ENCODE peak calls at places on chromosomes 13 and 19, in six cellular contexts. One of them, this sample, is unnamed.
A peak's percentile ranks its signal among the peaks of the same experiment; 100 is the strongest.

GRCh38 chr13:38399540-38399939 is 49.9 kb downstream of the UFM1 start:
- DNase-seq in CD8-positive, alpha-beta T cell: no peak
- DNase-seq in GM12864: no peak
- DNase-seq in fibroblast of pulmonary artery: no peak
- DNase-seq in esophagus squamous epithelium: no peak
- DNase-seq in tibial artery: no peak
- DNase-seq in this sample: no peak

GRCh38 chr19:45296365-45296764 is 26.3 kb downstream of the CKM start:
- DNase-seq in GM12864: no peak
- DNase-seq in CD8-positive, alpha-beta T cell: no peak
- DNase-seq in esophagus squamous epithelium: no peak
- DNase-seq in tibial artery: no peak
- DNase-seq in fibroblast of pulmonary artery: no peak
- DNase-seq in this sample: no peak

GRCh38 chr19:17719730-17720486 is 628 bp downstream of the MAP1S start:
- DNase-seq in esophagus squamous epithelium: no peak
- DNase-seq in GM12864: no peak
- DNase-seq in fibroblast of pulmonary artery: no peak
- DNase-seq in CD8-positive, alpha-beta T cell: peak; percentile 43
- DNase-seq in tibial artery: no peak
- DNase-seq in this sample: no peak

GRCh38 chr13:113766035-113766800 is 7.2 kb downstream of the TMEM255B start:
- DNase-seq in tibial artery: peak; percentile 65
- DNase-seq in fibroblast of pulmonary artery: no peak
- DNase-seq in CD8-positive, alpha-beta T cell: no peak
- DNase-seq in esophagus squamous epithelium: no peak
- DNase-seq in GM12864: no peak
- DNase-seq in this sample: no peak

GRCh38 chr13:40772765-40773473 is 1.9 kb upstream of the MRPS31 start:
- DNase-seq in GM12864: no peak
- DNase-seq in tibial artery: no peak
- DNase-seq in fibroblast of pulmonary artery: no peak
- DNase-seq in esophagus squamous epithelium: no peak
- DNase-seq in CD8-positive, alpha-beta T cell: no peak
- DNase-seq in this sample: no peak

GRCh38 chr13:110366733-110367132 is 59.6 kb downstream of the COL4A2 start:
- DNase-seq in fibroblast of pulmonary artery: no peak
- DNase-seq in tibial artery: no peak
- DNase-seq in CD8-positive, alpha-beta T cell: no peak
- DNase-seq in esophagus squamous epithelium: no peak
- DNase-seq in GM12864: no peak
- DNase-seq in this sample: no peak

GRCh38 chr19:49555600-49556411 is 24.6 kb downstream of the NOSIP start:
- DNase-seq in esophagus squamous epithelium: no peak
- DNase-seq in tibial artery: peak; percentile 69
- DNase-seq in CD8-positive, alpha-beta T cell: peak; percentile 76
- DNase-seq in fibroblast of pulmonary artery: peak; percentile 29
- DNase-seq in GM12864: no peak
- DNase-seq in this sample: no peak

GRCh38 chr19:38360351-38360750 is 14.0 kb upstream of the PSMD8 start:
- DNase-seq in esophagus squamous epithelium: no peak
- DNase-seq in fibroblast of pulmonary artery: no peak
- DNase-seq in GM12864: no peak
- DNase-seq in CD8-positive, alpha-beta T cell: no peak
- DNase-seq in tibial artery: no peak
- DNase-seq in this sample: no peak

GRCh38 chr13:106385669-106386068 is 149.8 kb downstream of the EFNB2 start:
- DNase-seq in CD8-positive, alpha-beta T cell: no peak
- DNase-seq in GM12864: no peak
- DNase-seq in tibial artery: no peak
- DNase-seq in fibroblast of pulmonary artery: no peak
- DNase-seq in esophagus squamous epithelium: no peak
- DNase-seq in this sample: no peak

GRCh38 chr13:108961542-108962125 is 332.2 kb downstream of the MYO16 start:
- DNase-seq in CD8-positive, alpha-beta T cell: peak; percentile 8
- DNase-seq in GM12864: no peak
- DNase-seq in tibial artery: no peak
- DNase-seq in fibroblast of pulmonary artery: peak; percentile 71
- DNase-seq in esophagus squamous epithelium: no peak
- DNase-seq in this sample: peak; percentile 8

GRCh38 chr19:35643255-35644205 is 2.0 kb downstream of the ETV2 start:
- DNase-seq in fibroblast of pulmonary artery: peak; percentile 79
- DNase-seq in GM12864: peak; percentile 64
- DNase-seq in tibial artery: peak; percentile 87
- DNase-seq in esophagus squamous epithelium: peak; percentile 42
- DNase-seq in CD8-positive, alpha-beta T cell: peak; percentile 75
- DNase-seq in this sample: peak; percentile 95

GRCh38 chr19:46613525-46613924 is 11.4 kb downstream of the PTGIR start:
- DNase-seq in GM12864: no peak
- DNase-seq in esophagus squamous epithelium: no peak
- DNase-seq in fibroblast of pulmonary artery: no peak
- DNase-seq in tibial artery: peak; percentile 68
- DNase-seq in CD8-positive, alpha-beta T cell: no peak
- DNase-seq in this sample: no peak

GRCh38 chr13:28568286-28568685 is 73.4 kb upstream of the FLT1 start:
- DNase-seq in tibial artery: no peak
- DNase-seq in CD8-positive, alpha-beta T cell: no peak
- DNase-seq in fibroblast of pulmonary artery: peak; percentile 71
- DNase-seq in GM12864: no peak
- DNase-seq in esophagus squamous epithelium: no peak
- DNase-seq in this sample: peak; percentile 19

GRCh38 chr19:16301999-16302694 is 22.5 kb upstream of the KLF2 start:
- DNase-seq in CD8-positive, alpha-beta T cell: no peak
- DNase-seq in tibial artery: no peak
- DNase-seq in esophagus squamous epithelium: no peak
- DNase-seq in GM12864: no peak
- DNase-seq in fibroblast of pulmonary artery: peak; percentile 39
- DNase-seq in this sample: peak; percentile 64

GRCh38 chr13:36282818-36283432 is 14.7 kb downstream of the CCDC169 start:
- DNase-seq in CD8-positive, alpha-beta T cell: no peak
- DNase-seq in fibroblast of pulmonary artery: peak; percentile 71
- DNase-seq in esophagus squamous epithelium: no peak
- DNase-seq in tibial artery: no peak
- DNase-seq in GM12864: no peak
- DNase-seq in this sample: no peak

GRCh38 chr13:92719868-92720267 is 506.7 kb upstream of the GPC6 start:
- DNase-seq in esophagus squamous epithelium: no peak
- DNase-seq in CD8-positive, alpha-beta T cell: no peak
- DNase-seq in tibial artery: no peak
- DNase-seq in GM12864: no peak
- DNase-seq in fibroblast of pulmonary artery: no peak
- DNase-seq in this sample: no peak

GRCh38 chr19:55519461-55520311 is 17.2 kb downstream of the SBK2 start:
- DNase-seq in fibroblast of pulmonary artery: peak; percentile 72
- DNase-seq in GM12864: no peak
- DNase-seq in esophagus squamous epithelium: no peak
- DNase-seq in CD8-positive, alpha-beta T cell: no peak
- DNase-seq in tibial artery: no peak
- DNase-seq in this sample: no peak

GRCh38 chr19:40521276-40521675 is 54.5 kb downstream of the SPTBN4 start:
- DNase-seq in CD8-positive, alpha-beta T cell: no peak
- DNase-seq in GM12864: peak; percentile 8
- DNase-seq in esophagus squamous epithelium: no peak
- DNase-seq in tibial artery: no peak
- DNase-seq in fibroblast of pulmonary artery: peak; percentile 51
- DNase-seq in this sample: no peak

GRCh38 chr13:74867460-74867859 is 614.5 kb downstream of the TBC1D4 start:
- DNase-seq in esophagus squamous epithelium: no peak
- DNase-seq in CD8-positive, alpha-beta T cell: no peak
- DNase-seq in GM12864: no peak
- DNase-seq in fibroblast of pulmonary artery: peak; percentile 58
- DNase-seq in tibial artery: no peak
- DNase-seq in this sample: no peak

GRCh38 chr19:45311640-45312039 is 11.0 kb downstream of the CKM start:
- DNase-seq in tibial artery: no peak
- DNase-seq in CD8-positive, alpha-beta T cell: no peak
- DNase-seq in fibroblast of pulmonary artery: no peak
- DNase-seq in esophagus squamous epithelium: no peak
- DNase-seq in GM12864: no peak
- DNase-seq in this sample: no peak

GRCh38 chr13:42215578-42216421 is 56.2 kb upstream of the AKAP11 start:
- DNase-seq in GM12864: no peak
- DNase-seq in esophagus squamous epithelium: no peak
- DNase-seq in fibroblast of pulmonary artery: peak; percentile 65
- DNase-seq in CD8-positive, alpha-beta T cell: no peak
- DNase-seq in tibial artery: no peak
- DNase-seq in this sample: peak; percentile 5

GRCh38 chr13:90365130-90365529 is 982.4 kb upstream of the MIR17HG start:
- DNase-seq in tibial artery: no peak
- DNase-seq in fibroblast of pulmonary artery: peak; percentile 49
- DNase-seq in GM12864: no peak
- DNase-seq in CD8-positive, alpha-beta T cell: no peak
- DNase-seq in esophagus squamous epithelium: no peak
- DNase-seq in this sample: no peak

GRCh38 chr19:3986260-3987041 is 1.2 kb upstream of the EEF2 start:
- DNase-seq in CD8-positive, alpha-beta T cell: peak; percentile 61
- DNase-seq in esophagus squamous epithelium: no peak
- DNase-seq in GM12864: no peak
- DNase-seq in fibroblast of pulmonary artery: peak; percentile 85
- DNase-seq in tibial artery: no peak
- DNase-seq in this sample: peak; percentile 57

GRCh38 chr13:46604226-46604968 is 51.4 kb downstream of the LRCH1 start:
- DNase-seq in GM12864: no peak
- DNase-seq in esophagus squamous epithelium: no peak
- DNase-seq in fibroblast of pulmonary artery: no peak
- DNase-seq in tibial artery: no peak
- DNase-seq in CD8-positive, alpha-beta T cell: no peak
- DNase-seq in this sample: no peak

GRCh38 chr19:19539738-19540703 is 2.0 kb downstream of the CILP2 start:
- DNase-seq in fibroblast of pulmonary artery: peak; percentile 61
- DNase-seq in esophagus squamous epithelium: no peak
- DNase-seq in CD8-positive, alpha-beta T cell: peak; percentile 74
- DNase-seq in tibial artery: no peak
- DNase-seq in GM12864: peak; percentile 55
- DNase-seq in this sample: peak; percentile 82

GRCh38 chr19:11420429-11420893 is 1.3 kb upstream of the RGL3 start:
- DNase-seq in CD8-positive, alpha-beta T cell: no peak
- DNase-seq in esophagus squamous epithelium: no peak
- DNase-seq in fibroblast of pulmonary artery: peak; percentile 53
- DNase-seq in tibial artery: peak; percentile 88
- DNase-seq in GM12864: no peak
- DNase-seq in this sample: no peak

GRCh38 chr13:30026093-30026492 is 175.7 kb upstream of the UBL3 start:
- DNase-seq in GM12864: no peak
- DNase-seq in fibroblast of pulmonary artery: peak; percentile 21
- DNase-seq in esophagus squamous epithelium: no peak
- DNase-seq in tibial artery: no peak
- DNase-seq in CD8-positive, alpha-beta T cell: no peak
- DNase-seq in this sample: no peak

GRCh38 chr13:68078457-68078856 is 848.3 kb upstream of the PCDH9 start:
- DNase-seq in esophagus squamous epithelium: no peak
- DNase-seq in GM12864: no peak
- DNase-seq in tibial artery: no peak
- DNase-seq in fibroblast of pulmonary artery: no peak
- DNase-seq in CD8-positive, alpha-beta T cell: no peak
- DNase-seq in this sample: no peak

GRCh38 chr19:57665261-57665806 is 3.4 kb upstream of the ZSCAN4 start:
- DNase-seq in CD8-positive, alpha-beta T cell: no peak
- DNase-seq in fibroblast of pulmonary artery: no peak
- DNase-seq in tibial artery: no peak
- DNase-seq in GM12864: no peak
- DNase-seq in esophagus squamous epithelium: no peak
- DNase-seq in this sample: no peak

GRCh38 chr19:10517361-10517759 is at the start of gene S1PR5:
- DNase-seq in GM12864: no peak
- DNase-seq in tibial artery: no peak
- DNase-seq in CD8-positive, alpha-beta T cell: peak; percentile 18
- DNase-seq in esophagus squamous epithelium: no peak
- DNase-seq in fibroblast of pulmonary artery: no peak
- DNase-seq in this sample: no peak

DNA sequence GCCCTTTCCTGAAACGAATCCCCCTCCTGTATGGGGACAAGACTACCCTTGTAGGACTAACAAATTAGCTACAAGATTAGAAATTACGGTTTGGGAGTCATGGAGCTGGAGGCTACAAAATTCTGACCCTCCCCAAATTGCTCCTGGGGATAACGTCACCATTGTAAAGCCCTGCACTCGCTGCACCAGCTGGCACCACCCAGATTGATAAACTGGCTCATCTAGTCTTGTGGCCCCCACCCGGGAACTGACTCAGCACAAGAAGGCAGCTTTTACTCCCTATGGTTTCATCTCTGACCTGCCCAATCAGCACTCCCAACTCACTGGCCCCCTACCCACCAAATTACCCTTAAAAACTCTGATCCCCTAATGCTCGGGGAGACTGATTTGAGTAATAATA is 150.6 kb upstream of the TSC22D1 start:
- DNase-seq in CD8-positive, alpha-beta T cell: no peak
- DNase-seq in tibial artery: no peak
- DNase-seq in fibroblast of pulmonary artery: no peak
- DNase-seq in esophagus squamous epithelium: no peak
- DNase-seq in GM12864: no peak
- DNase-seq in this sample: no peak
- H3K4me3 ChIP-seq in CD8-positive, alpha-beta T cell: no peak overlapping the region
- H3K4me3 ChIP-seq in tibial artery: no peak overlapping the region
- H3K4me3 ChIP-seq in fibroblast of pulmonary artery: no peak overlapping the region
- H3K4me3 ChIP-seq in esophagus squamous epithelium: no peak overlapping the region
- H3K4me3 ChIP-seq in GM12864: no peak overlapping the region
- H3K4me3 ChIP-seq in this sample: no peak overlapping the region

DNA sequence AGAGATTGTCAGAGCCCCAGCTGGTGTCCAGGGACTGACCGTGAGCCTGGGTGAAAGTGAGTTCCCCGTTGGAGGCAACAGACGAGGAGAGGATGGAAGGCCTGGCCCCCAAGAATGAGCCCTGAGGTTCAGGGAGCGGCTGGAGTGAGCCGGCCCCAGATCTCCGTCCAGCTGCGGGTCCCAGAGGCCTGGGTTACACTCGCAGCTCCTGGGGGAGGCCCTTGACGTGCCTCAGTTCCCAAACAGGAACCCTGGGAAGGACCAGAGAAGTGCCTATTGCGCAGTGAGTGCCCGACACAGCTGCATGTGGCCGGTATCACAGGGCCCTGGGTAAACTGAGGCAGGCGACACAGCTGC is 1.1 kb upstream of the ELANE start:
- DNase-seq in fibroblast of pulmonary artery: no peak
- DNase-seq in CD8-positive, alpha-beta T cell: no peak
- DNase-seq in esophagus squamous epithelium: no peak
- DNase-seq in tibial artery: no peak
- DNase-seq in GM12864: no peak
- DNase-seq in this sample: no peak
- H3K4me3 ChIP-seq in fibroblast of pulmonary artery: peak overlapping the region; percentile 22
- H3K4me3 ChIP-seq in CD8-positive, alpha-beta T cell: no peak overlapping the region
- H3K4me3 ChIP-seq in esophagus squamous epithelium: no peak overlapping the region
- H3K4me3 ChIP-seq in tibial artery: peak overlapping the region; percentile 33
- H3K4me3 ChIP-seq in GM12864: no peak overlapping the region
- H3K4me3 ChIP-seq in this sample: no peak overlapping the region

DNA sequence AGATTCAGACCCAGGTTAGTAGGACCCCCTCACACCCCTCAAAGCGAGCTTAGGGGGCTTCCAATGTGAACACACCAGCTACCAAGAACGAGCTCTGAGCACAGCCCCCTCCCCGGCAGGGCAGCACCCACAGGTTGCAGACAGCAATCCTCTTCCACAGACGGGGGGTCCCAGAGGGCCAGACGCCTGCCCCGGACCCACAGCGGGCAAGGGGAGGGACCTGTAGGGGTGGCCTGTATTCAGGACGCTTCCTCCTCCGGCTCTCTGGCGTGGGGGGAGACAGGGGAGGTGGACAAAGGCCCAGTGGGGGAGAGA is 4.8 kb downstream of the TTYH1 start:
- DNase-seq in fibroblast of pulmonary artery: no peak
- DNase-seq in CD8-positive, alpha-beta T cell: no peak
- DNase-seq in tibial artery: no peak
- DNase-seq in esophagus squamous epithelium: no peak
- DNase-seq in GM12864: no peak
- DNase-seq in this sample: no peak
- H3K4me3 ChIP-seq in fibroblast of pulmonary artery: no peak overlapping the region
- H3K4me3 ChIP-seq in CD8-positive, alpha-beta T cell: no peak overlapping the region
- H3K4me3 ChIP-seq in tibial artery: no peak overlapping the region
- H3K4me3 ChIP-seq in esophagus squamous epithelium: no peak overlapping the region
- H3K4me3 ChIP-seq in GM12864: no peak overlapping the region
- H3K4me3 ChIP-seq in this sample: no peak overlapping the region

GRCh38 chr13:101919541-101920306 is 467.2 kb downstream of the ITGBL1 start:
- DNase-seq in fibroblast of pulmonary artery: peak; percentile 14
- DNase-seq in GM12864: no peak
- DNase-seq in tibial artery: no peak
- DNase-seq in CD8-positive, alpha-beta T cell: no peak
- DNase-seq in esophagus squamous epithelium: no peak
- DNase-seq in this sample: no peak
- H3K4me3 ChIP-seq in fibroblast of pulmonary artery: no peak overlapping the region
- H3K4me3 ChIP-seq in GM12864: no peak overlapping the region
- H3K4me3 ChIP-seq in tibial artery: no peak overlapping the region
- H3K4me3 ChIP-seq in CD8-positive, alpha-beta T cell: no peak overlapping the region
- H3K4me3 ChIP-seq in esophagus squamous epithelium: no peak overlapping the region
- H3K4me3 ChIP-seq in this sample: no peak overlapping the region

This sample was measured in GM06990.